ENCODE peak calls at places on chromosomes 7 and 10, in six cellular contexts. W is IMR-90, R is H1, J is H9, H is mesenchymal stem cell, Q is trophoblast cell. X is an unnamed sample.
A peak's percentile ranks its signal among the peaks of the same experiment; 100 is the strongest.

GRCh38 chr10:43385412-43386004 is 14.1 kb downstream of the FXYD4 start:
- DNase-seq in W (no peak), R (no peak), J (no peak), H (no peak), Q (no peak), X (no peak)

GRCh38 chr7:143384741-143385631 is 3.8 kb downstream of the ZYX start:
- DNase-seq in W (no peak), R (no peak), J (peak; percentile 31), H (no peak), Q (no peak), X (no peak)

GRCh38 chr7:135147899-135148721 is at the start of gene TMEM140:
- DNase-seq in W (peak; percentile 64), R (no peak), J (no peak), H (peak; percentile 82), Q (peak; percentile 76), X (no peak)

GRCh38 chr10:21355591-21356011 is 169.9 kb downstream of the SKIDA1 start:
- DNase-seq in W (peak; percentile 69), R (no peak), J (no peak), H (no peak), Q (peak; percentile 83), X (no peak)

GRCh38 chr10:61465807-61466425 is 12.7 kb upstream of the TMEM26 start:
- DNase-seq in W (peak; percentile 34), R (peak; percentile 10), J (peak; percentile 39), H (peak; percentile 24), Q (no peak), X (no peak)

GRCh38 chr10:132444877-132445351 is 47.9 kb downstream of the PWWP2B start:
- DNase-seq in W (no peak), R (no peak), J (no peak), H (no peak), Q (no peak), X (no peak)

GRCh38 chr10:100736144-100736808 is 9.1 kb upstream of the PAX2 start:
- DNase-seq in W (no peak), R (no peak), J (no peak), H (no peak), Q (no peak), X (no peak)

GRCh38 chr7:132225216-132226030 is 350.8 kb downstream of the PLXNA4 start:
- DNase-seq in W (no peak), R (no peak), J (no peak), H (no peak), Q (peak; percentile 19), X (no peak)

GRCh38 chr10:71863203-71863602 is 12.2 kb upstream of the PSAP start:
- DNase-seq in W (peak; percentile 54), R (no peak), J (no peak), H (peak; percentile 36), Q (peak; percentile 75), X (no peak)

GRCh38 chr7:24082826-24083225 is 201.2 kb upstream of the NPY start:
- DNase-seq in W (no peak), R (no peak), J (no peak), H (no peak), Q (no peak), X (no peak)

GRCh38 chr10:69901623-69902505 is 100.2 kb downstream of the COL13A1 start:
- DNase-seq in W (peak; percentile 60), R (peak; percentile 31), J (peak; percentile 79), H (peak; percentile 62), Q (peak; percentile 37), X (peak; percentile 56)

GRCh38 chr7:41336981-41337380 is 365.9 kb downstream of the INHBA start:
- DNase-seq in W (peak; percentile 61), R (no peak), J (no peak), H (peak; percentile 54), Q (peak; percentile 55), X (no peak)

GRCh38 chr7:31123726-31124125 is 71.6 kb downstream of the ADCYAP1R1 start:
- DNase-seq in W (no peak), R (no peak), J (no peak), H (no peak), Q (no peak), X (no peak)

GRCh38 chr10:97733256-97733655 is 3.7 kb upstream of the ZFYVE27 start:
- DNase-seq in W (no peak), R (no peak), J (no peak), H (no peak), Q (no peak), X (no peak)

GRCh38 chr10:72027498-72027897 is 60.9 kb downstream of the SPOCK2 start:
- DNase-seq in W (peak; percentile 64), R (no peak), J (no peak), H (peak; percentile 20), Q (peak; percentile 88), X (no peak)

GRCh38 chr10:87656431-87657072 is 3.1 kb upstream of the PAPSS2 start:
- DNase-seq in W (peak; percentile 52), R (no peak), J (no peak), H (peak; percentile 69), Q (peak; percentile 42), X (peak; percentile 57)

GRCh38 chr7:135490783-135491182 is 19.1 kb downstream of the CNOT4 start:
- DNase-seq in W (peak; percentile 60), R (no peak), J (no peak), H (peak; percentile 40), Q (peak; percentile 72), X (no peak)

GRCh38 chr10:88851706-88852105 is at the start of gene ANKRD22:
- DNase-seq in W (peak; percentile 75), R (no peak), J (peak; percentile 47), H (peak; percentile 18), Q (peak; percentile 78), X (no peak)
- H4K8ac ChIP-seq in W (no peak within 1 kb of the TSS), R (no peak within 1 kb of the TSS), J (no peak within 1 kb of the TSS), H (no peak within 1 kb of the TSS), Q (no peak within 1 kb of the TSS), X (no peak within 1 kb of the TSS)

GRCh38 chr7:157807510-157807909 is 470.7 kb downstream of the DNAJB6 start:
- DNase-seq in W (no peak), R (peak; percentile 17), J (peak; percentile 62), H (no peak), Q (no peak), X (no peak)
- H2AFZ ChIP-seq in W (no peak overlapping the region), R (no peak overlapping the region), J (no peak overlapping the region), H (no peak overlapping the region), Q (no peak overlapping the region), X (peak overlapping the region; percentile 47)

GRCh38 chr7:2624293-2624881 is 7.4 kb upstream of the TTYH3 start:
- DNase-seq in W (no peak), R (no peak), J (no peak), H (no peak), Q (no peak), X (no peak)
- H3K27ac ChIP-seq in W (no peak overlapping the region), R (no peak overlapping the region), J (no peak overlapping the region), H (no peak overlapping the region), Q (no peak overlapping the region), X (no peak overlapping the region)

DNA sequence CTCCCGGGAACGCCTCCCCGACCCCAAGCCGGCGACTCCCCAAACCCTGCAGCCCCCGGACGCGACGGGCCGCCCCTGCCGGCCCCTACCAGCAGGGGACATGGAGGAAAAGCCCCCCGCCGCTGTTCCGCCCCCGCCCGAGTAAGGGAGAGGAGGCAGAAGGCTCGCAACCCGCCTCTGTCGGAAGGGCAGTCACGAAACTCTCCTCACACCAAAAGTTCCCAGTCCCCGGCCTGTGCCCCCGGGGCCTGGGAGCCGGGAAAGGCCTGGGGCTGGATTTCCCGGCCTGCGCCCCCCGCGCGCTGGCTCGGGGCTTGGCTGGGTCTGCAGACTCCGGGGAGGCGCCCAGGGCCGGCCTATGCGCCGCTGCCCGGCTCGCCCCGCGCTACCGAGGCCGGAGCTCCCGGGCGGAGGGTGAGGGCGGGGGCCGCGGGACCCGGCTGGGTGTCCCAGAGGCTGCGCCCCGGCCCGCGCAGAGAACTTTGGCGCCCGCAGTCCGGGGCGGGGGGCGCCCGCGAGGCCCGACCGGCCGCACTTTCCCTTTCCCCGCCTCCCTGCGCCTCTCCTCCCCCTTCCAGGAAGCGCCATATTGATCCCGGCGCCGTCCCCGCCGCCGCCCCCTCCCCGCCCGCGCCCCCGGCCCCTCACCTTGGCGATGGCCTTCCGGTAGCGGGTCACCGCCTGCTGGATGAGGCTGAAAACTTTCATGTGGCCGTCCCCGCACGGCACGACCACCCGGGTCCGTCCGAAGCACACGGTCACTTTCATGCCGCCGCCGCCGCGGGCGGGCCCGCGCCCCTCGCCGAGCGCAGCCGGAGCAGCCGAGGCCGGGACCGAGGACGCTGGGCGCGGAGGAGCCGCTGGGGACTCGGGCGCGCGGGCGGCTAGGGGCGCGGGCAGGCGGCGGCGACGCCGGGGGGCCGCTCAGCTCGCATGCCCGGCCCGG is 595 bp downstream of the PARD3 start:
- DNase-seq in W (peak; percentile 27), R (no peak), J (peak; percentile 73), H (peak; percentile 59), Q (peak; percentile 58), X (peak; percentile 54)
- H4K8ac ChIP-seq in W (peak overlapping the region; percentile 75), R (peak overlapping the region; percentile 89), J (no peak overlapping the region), H (peak overlapping the region; percentile 82), Q (peak overlapping the region; percentile 86), X (no peak overlapping the region)

GRCh38 chr10:127033116-127033515 is 127.9 kb downstream of the DOCK1 start:
- DNase-seq in W (no peak), R (no peak), J (no peak), H (no peak), Q (no peak), X (no peak)

GRCh38 chr10:127024655-127025054 is 119.4 kb downstream of the DOCK1 start:
- DNase-seq in W (peak; percentile 45), R (no peak), J (no peak), H (peak; percentile 18), Q (no peak), X (no peak)

GRCh38 chr10:127029061-127029460 is 123.8 kb downstream of the DOCK1 start:
- DNase-seq in W (no peak), R (no peak), J (no peak), H (no peak), Q (no peak), X (no peak)

GRCh38 chr10:127028556-127028955 is 123.3 kb downstream of the DOCK1 start:
- DNase-seq in W (no peak), R (no peak), J (no peak), H (no peak), Q (no peak), X (no peak)

GRCh38 chr10:127027786-127028185 is 122.6 kb downstream of the DOCK1 start:
- DNase-seq in W (no peak), R (no peak), J (no peak), H (no peak), Q (no peak), X (no peak)
- H2AFZ ChIP-seq in W (no peak overlapping the region), R (no peak overlapping the region), J (no peak overlapping the region), H (no peak overlapping the region), Q (no peak overlapping the region), X (no peak overlapping the region)

X was measured in neuronal stem cell.